ENCODE peak calls at places on chromosome 2, in five cellular contexts. One of them, this sample, is unnamed.

GRCh38 chr2:10392951-10393647 is 55.0 kb downstream of the ODC1 start:
- DNase-seq in ecto neural progenitor cell: no peak
- DNase-seq in activated T-cell treated with anti-CD3 and anti-CD28 coated beads for 4 hours: no peak
- DNase-seq in CD8-positive, alpha-beta memory T cell: no peak
- DNase-seq in activated T-helper 1 cell treated with anti-CD3 and anti-CD28 coated beads, Interleukin-12 subunit alpha, Interleukin-12 subunit beta, Interleukin-2, Interleukin-4 antibody, amounts not matched to agents 30 ng/mL and 10 ng/mL and 1 ng/mL, durations not matched to agents 14 hours and 24 hours and 36 hours: no peak
- DNase-seq in this sample: no peak

GRCh38 chr2:60926751-60927568 is 45.6 kb downstream of the REL start:
- DNase-seq in CD8-positive, alpha-beta memory T cell: no peak
- DNase-seq in activated T-cell treated with anti-CD3 and anti-CD28 coated beads for 4 hours: no peak
- DNase-seq in activated T-helper 1 cell treated with anti-CD3 and anti-CD28 coated beads, Interleukin-12 subunit alpha, Interleukin-12 subunit beta, Interleukin-2, Interleukin-4 antibody, amounts not matched to agents 30 ng/mL and 10 ng/mL and 1 ng/mL, durations not matched to agents 14 hours and 24 hours and 36 hours: no peak
- DNase-seq in ecto neural progenitor cell: no peak
- DNase-seq in this sample: peak; percentile 68

GRCh38 chr2:75142081-75142480 is 57.2 kb downstream of the TACR1 start:
- DNase-seq in ecto neural progenitor cell: no peak
- DNase-seq in activated T-helper 1 cell treated with anti-CD3 and anti-CD28 coated beads, Interleukin-12 subunit alpha, Interleukin-12 subunit beta, Interleukin-2, Interleukin-4 antibody, amounts not matched to agents 30 ng/mL and 10 ng/mL and 1 ng/mL, durations not matched to agents 14 hours and 24 hours and 36 hours: no peak
- DNase-seq in activated T-cell treated with anti-CD3 and anti-CD28 coated beads for 4 hours: no peak
- DNase-seq in CD8-positive, alpha-beta memory T cell: no peak
- DNase-seq in this sample: no peak

GRCh38 chr2:175064797-175065196 is 59.6 kb upstream of the CHN1 start:
- DNase-seq in CD8-positive, alpha-beta memory T cell: no peak
- DNase-seq in activated T-cell treated with anti-CD3 and anti-CD28 coated beads for 4 hours: no peak
- DNase-seq in ecto neural progenitor cell: no peak
- DNase-seq in activated T-helper 1 cell treated with anti-CD3 and anti-CD28 coated beads, Interleukin-12 subunit alpha, Interleukin-12 subunit beta, Interleukin-2, Interleukin-4 antibody, amounts not matched to agents 30 ng/mL and 10 ng/mL and 1 ng/mL, durations not matched to agents 14 hours and 24 hours and 36 hours: no peak
- DNase-seq in this sample: no peak

GRCh38 chr2:195592101-195592500 is 64.9 kb upstream of the SLC39A10 start:
- DNase-seq in activated T-cell treated with anti-CD3 and anti-CD28 coated beads for 4 hours: no peak
- DNase-seq in activated T-helper 1 cell treated with anti-CD3 and anti-CD28 coated beads, Interleukin-12 subunit alpha, Interleukin-12 subunit beta, Interleukin-2, Interleukin-4 antibody, amounts not matched to agents 30 ng/mL and 10 ng/mL and 1 ng/mL, durations not matched to agents 14 hours and 24 hours and 36 hours: no peak
- DNase-seq in ecto neural progenitor cell: no peak
- DNase-seq in CD8-positive, alpha-beta memory T cell: no peak
- DNase-seq in this sample: no peak

GRCh38 chr2:218956039-218956438 is 3.4 kb upstream of the CDK5R2 start:
- DNase-seq in CD8-positive, alpha-beta memory T cell: no peak
- DNase-seq in ecto neural progenitor cell: no peak
- DNase-seq in activated T-helper 1 cell treated with anti-CD3 and anti-CD28 coated beads, Interleukin-12 subunit alpha, Interleukin-12 subunit beta, Interleukin-2, Interleukin-4 antibody, amounts not matched to agents 30 ng/mL and 10 ng/mL and 1 ng/mL, durations not matched to agents 14 hours and 24 hours and 36 hours: no peak
- DNase-seq in activated T-cell treated with anti-CD3 and anti-CD28 coated beads for 4 hours: no peak
- DNase-seq in this sample: no peak

GRCh38 chr2:128293426-128293755 is 25.3 kb downstream of the HS6ST1 start:
- DNase-seq in activated T-cell treated with anti-CD3 and anti-CD28 coated beads for 4 hours: no peak
- DNase-seq in CD8-positive, alpha-beta memory T cell: no peak
- DNase-seq in ecto neural progenitor cell: no peak
- DNase-seq in activated T-helper 1 cell treated with anti-CD3 and anti-CD28 coated beads, Interleukin-12 subunit alpha, Interleukin-12 subunit beta, Interleukin-2, Interleukin-4 antibody, amounts not matched to agents 30 ng/mL and 10 ng/mL and 1 ng/mL, durations not matched to agents 14 hours and 24 hours and 36 hours: no peak
- DNase-seq in this sample: no peak

GRCh38 chr2:10452334-10452733 is 4.2 kb upstream of the ODC1 start:
- DNase-seq in activated T-cell treated with anti-CD3 and anti-CD28 coated beads for 4 hours: no peak
- DNase-seq in ecto neural progenitor cell: no peak
- DNase-seq in CD8-positive, alpha-beta memory T cell: no peak
- DNase-seq in activated T-helper 1 cell treated with anti-CD3 and anti-CD28 coated beads, Interleukin-12 subunit alpha, Interleukin-12 subunit beta, Interleukin-2, Interleukin-4 antibody, amounts not matched to agents 30 ng/mL and 10 ng/mL and 1 ng/mL, durations not matched to agents 14 hours and 24 hours and 36 hours: no peak
- DNase-seq in this sample: peak; percentile 89

GRCh38 chr2:182077451-182078142 is 91.9 kb downstream of the PPP1R1C start:
- DNase-seq in activated T-cell treated with anti-CD3 and anti-CD28 coated beads for 4 hours: no peak
- DNase-seq in ecto neural progenitor cell: no peak
- DNase-seq in activated T-helper 1 cell treated with anti-CD3 and anti-CD28 coated beads, Interleukin-12 subunit alpha, Interleukin-12 subunit beta, Interleukin-2, Interleukin-4 antibody, amounts not matched to agents 30 ng/mL and 10 ng/mL and 1 ng/mL, durations not matched to agents 14 hours and 24 hours and 36 hours: no peak
- DNase-seq in CD8-positive, alpha-beta memory T cell: no peak
- DNase-seq in this sample: peak; percentile 93

This sample was measured in EH.